ENCODE peak calls at places on chromosomes 5 and 9, in four cellular contexts. One of them, this sample, is unnamed.

GRCh38 chr5:15008476-15008875 is 136.9 kb upstream of the ANKH start:
- DNase-seq in H1: no peak
- DNase-seq in HepG2: peak
- DNase-seq in K562: no peak
- DNase-seq in this sample: no peak

GRCh38 chr5:145825751-145826180 is 9.4 kb downstream of the PRELID2 start:
- DNase-seq in H1: no peak
- DNase-seq in HepG2: peak
- DNase-seq in K562: peak
- DNase-seq in this sample: no peak

GRCh38 chr9:86655147-86655546 is 292.2 kb downstream of the GAS1 start:
- DNase-seq in H1: no peak
- DNase-seq in HepG2: no peak
- DNase-seq in K562: no peak
- DNase-seq in this sample: no peak

GRCh38 chr5:76269259-76269958 is 133.7 kb upstream of the IQGAP2 start:
- DNase-seq in H1: no peak
- DNase-seq in HepG2: no peak
- DNase-seq in K562: no peak
- DNase-seq in this sample: no peak

GRCh38 chr9:118223111-118223510 is 518.9 kb downstream of the TLR4 start:
- DNase-seq in H1: no peak
- DNase-seq in HepG2: no peak
- DNase-seq in K562: no peak
- DNase-seq in this sample: no peak

GRCh38 chr9:135608294-135608998 is 30.9 kb downstream of the GLT6D1 start:
- DNase-seq in H1: no peak
- DNase-seq in HepG2: no peak
- DNase-seq in K562: no peak
- DNase-seq in this sample: no peak

GRCh38 chr5:154059039-154059430 is 20.3 kb downstream of the MFAP3 start:
- DNase-seq in H1: no peak
- DNase-seq in HepG2: no peak
- DNase-seq in K562: no peak
- DNase-seq in this sample: no peak

GRCh38 chr5:90843443-90843842 is 284.8 kb downstream of the ADGRV1 start:
- DNase-seq in H1: no peak
- DNase-seq in HepG2: no peak
- DNase-seq in K562: no peak
- DNase-seq in this sample: no peak

GRCh38 chr5:159849437-159850191 is 66.7 kb upstream of the ADRA1B start:
- DNase-seq in H1: no peak
- DNase-seq in HepG2: no peak
- DNase-seq in K562: no peak
- DNase-seq in this sample: no peak

GRCh38 chr5:123875444-123876264 is 363.7 kb downstream of the CSNK1G3 start:
- DNase-seq in H1: no peak
- DNase-seq in HepG2: peak
- DNase-seq in K562: no peak
- DNase-seq in this sample: no peak

GRCh38 chr5:117623042-117623815 is 1048.6 kb upstream of the SEMA6A start:
- DNase-seq in H1: no peak
- DNase-seq in HepG2: no peak
- DNase-seq in K562: no peak
- DNase-seq in this sample: no peak

GRCh38 chr5:177605078-177605477 is 5.1 kb downstream of the B4GALT7 start:
- DNase-seq in H1: no peak
- DNase-seq in HepG2: no peak
- DNase-seq in K562: no peak
- DNase-seq in this sample: no peak
- TF ChIP-seq HDAC6 in H1: no peak
- TF ChIP-seq HDAC6 in HepG2: no peak
- TF ChIP-seq HDAC6 in K562: no peak
- TF ChIP-seq HDAC6 in this sample: no peak

DNA sequence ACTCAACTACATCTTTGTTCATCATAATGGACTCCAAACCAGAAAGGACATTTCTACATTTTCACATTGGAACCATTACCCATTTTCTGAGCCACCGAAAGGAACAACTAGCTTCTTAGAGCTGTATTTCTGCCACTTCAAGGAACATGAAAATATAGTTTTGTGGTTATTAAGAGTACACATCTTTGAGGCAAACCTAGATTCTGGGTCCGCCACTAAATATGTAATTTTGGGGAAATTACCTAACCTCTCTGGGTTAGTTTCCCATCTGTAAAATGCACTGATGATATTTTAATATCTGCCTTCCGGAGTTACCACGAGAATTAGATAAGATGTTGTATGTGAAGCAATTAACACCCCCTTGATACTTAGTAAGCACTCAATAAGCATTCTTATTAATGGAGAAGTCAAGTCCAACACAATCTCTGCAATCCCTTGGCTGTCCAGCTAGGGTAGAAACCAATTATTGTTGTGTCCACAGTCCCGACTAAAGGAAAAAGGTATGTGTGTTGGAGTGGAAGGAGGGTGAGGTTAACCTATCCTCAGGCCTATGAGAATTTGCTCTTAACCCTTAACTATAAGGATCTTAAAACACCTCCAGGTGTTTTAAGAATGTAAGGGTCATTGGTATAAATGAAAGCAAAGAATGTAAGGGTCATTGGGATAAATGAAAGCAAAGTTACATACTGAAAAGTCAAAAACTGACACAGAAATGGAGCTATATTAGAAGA is 94.0 kb upstream of the PTGER4 start:
- DNase-seq in H1: no peak
- DNase-seq in HepG2: no peak
- DNase-seq in K562: no peak
- DNase-seq in this sample: no peak
- TF ChIP-seq HDAC6 in H1: no peak
- TF ChIP-seq HDAC6 in HepG2: no peak
- TF ChIP-seq HDAC6 in K562: no peak
- TF ChIP-seq HDAC6 in this sample: no peak

GRCh38 chr9:121707477-121708424 is 56.3 kb downstream of the DAB2IP start:
- DNase-seq in H1: no peak
- DNase-seq in HepG2: no peak
- DNase-seq in K562: no peak
- DNase-seq in this sample: peak
- TF ChIP-seq HDAC6 in H1: no peak
- TF ChIP-seq HDAC6 in HepG2: no peak
- TF ChIP-seq HDAC6 in K562: no peak
- TF ChIP-seq HDAC6 in this sample: no peak

GRCh38 chr5:39040875-39041274 is 33.3 kb downstream of the RICTOR start:
- DNase-seq in H1: no peak
- DNase-seq in HepG2: no peak
- DNase-seq in K562: no peak
- DNase-seq in this sample: no peak
- TF ChIP-seq HDAC6 in H1: no peak
- TF ChIP-seq HDAC6 in HepG2: no peak
- TF ChIP-seq HDAC6 in K562: no peak
- TF ChIP-seq HDAC6 in this sample: no peak